ENCODE peak calls at places on chromosomes 4 and X, in ten cellular contexts. One of them, this sample, is unnamed.

GRCh38 chr4:79626102-79626501 is 218.1 kb upstream of the GK2 start:
- DNase-seq in A549: no peak
- DNase-seq in HT1080: no peak
- DNase-seq in kidney: no peak
- DNase-seq in hippocampal formation: no peak
- DNase-seq in effector memory CD4-positive, alpha-beta T cell: no peak
- DNase-seq in ELF-1: no peak
- DNase-seq in mesenteric fat pad: no peak
- DNase-seq in T-helper 1 cell: no peak
- DNase-seq in tibial nerve: no peak
- DNase-seq in this sample: no peak

GRCh38 chr4:165345663-165346417 is 18.4 kb downstream of the MSMO1 start:
- DNase-seq in A549: no peak
- DNase-seq in HT1080: no peak
- DNase-seq in kidney: no peak
- DNase-seq in hippocampal formation: no peak
- DNase-seq in effector memory CD4-positive, alpha-beta T cell: no peak
- DNase-seq in ELF-1: no peak
- DNase-seq in mesenteric fat pad: no peak
- DNase-seq in T-helper 1 cell: no peak
- DNase-seq in tibial nerve: no peak
- DNase-seq in this sample: no peak

GRCh38 chrX:134431894-134432293 is 28.1 kb upstream of the HPRT1 start:
- DNase-seq in A549: no peak
- DNase-seq in HT1080: peak
- DNase-seq in kidney: no peak
- DNase-seq in hippocampal formation: no peak
- DNase-seq in effector memory CD4-positive, alpha-beta T cell: no peak
- DNase-seq in ELF-1: no peak
- DNase-seq in mesenteric fat pad: no peak
- DNase-seq in T-helper 1 cell: no peak
- DNase-seq in tibial nerve: no peak
- DNase-seq in this sample: no peak

GRCh38 chr4:113665036-113665435 is 96.5 kb downstream of the CAMK2D start:
- DNase-seq in A549: no peak
- DNase-seq in HT1080: no peak
- DNase-seq in kidney: no peak
- DNase-seq in hippocampal formation: no peak
- DNase-seq in effector memory CD4-positive, alpha-beta T cell: no peak
- DNase-seq in ELF-1: no peak
- DNase-seq in mesenteric fat pad: no peak
- DNase-seq in T-helper 1 cell: no peak
- DNase-seq in tibial nerve: no peak
- DNase-seq in this sample: no peak

GRCh38 chr4:108244576-108244975 is 75.8 kb upstream of the LEF1 start:
- DNase-seq in A549: no peak
- DNase-seq in HT1080: no peak
- DNase-seq in kidney: no peak
- DNase-seq in hippocampal formation: no peak
- DNase-seq in effector memory CD4-positive, alpha-beta T cell: no peak
- DNase-seq in ELF-1: no peak
- DNase-seq in mesenteric fat pad: no peak
- DNase-seq in T-helper 1 cell: no peak
- DNase-seq in tibial nerve: no peak
- DNase-seq in this sample: no peak

GRCh38 chr4:52711834-52712171 is 39.4 kb downstream of the ERVMER34-1 start:
- DNase-seq in A549: no peak
- DNase-seq in HT1080: no peak
- DNase-seq in kidney: no peak
- DNase-seq in hippocampal formation: no peak
- DNase-seq in effector memory CD4-positive, alpha-beta T cell: no peak
- DNase-seq in ELF-1: no peak
- DNase-seq in mesenteric fat pad: no peak
- DNase-seq in T-helper 1 cell: no peak
- DNase-seq in tibial nerve: no peak
- DNase-seq in this sample: no peak

GRCh38 chr4:48439988-48440387 is 43.2 kb upstream of the SLC10A4 start:
- DNase-seq in A549: no peak
- DNase-seq in HT1080: no peak
- DNase-seq in kidney: no peak
- DNase-seq in hippocampal formation: peak
- DNase-seq in effector memory CD4-positive, alpha-beta T cell: no peak
- DNase-seq in ELF-1: no peak
- DNase-seq in mesenteric fat pad: no peak
- DNase-seq in T-helper 1 cell: no peak
- DNase-seq in tibial nerve: no peak
- DNase-seq in this sample: peak

GRCh38 chr4:143352052-143352451 is 15.4 kb downstream of the GAB1 start:
- DNase-seq in A549: no peak
- DNase-seq in HT1080: no peak
- DNase-seq in kidney: no peak
- DNase-seq in hippocampal formation: no peak
- DNase-seq in effector memory CD4-positive, alpha-beta T cell: no peak
- DNase-seq in ELF-1: no peak
- DNase-seq in mesenteric fat pad: no peak
- DNase-seq in T-helper 1 cell: no peak
- DNase-seq in tibial nerve: no peak
- DNase-seq in this sample: no peak

GRCh38 chrX:23365541-23365940 is 30.9 kb downstream of the PTCHD1 start:
- DNase-seq in A549: no peak
- DNase-seq in HT1080: no peak
- DNase-seq in kidney: no peak
- DNase-seq in hippocampal formation: no peak
- DNase-seq in effector memory CD4-positive, alpha-beta T cell: no peak
- DNase-seq in ELF-1: no peak
- DNase-seq in mesenteric fat pad: no peak
- DNase-seq in T-helper 1 cell: no peak
- DNase-seq in tibial nerve: no peak
- DNase-seq in this sample: no peak

GRCh38 chrX:48697182-48697727 is 721 bp downstream of the SUV39H1 start:
- DNase-seq in A549: peak
- DNase-seq in HT1080: no peak
- DNase-seq in kidney: no peak
- DNase-seq in hippocampal formation: no peak
- DNase-seq in effector memory CD4-positive, alpha-beta T cell: no peak
- DNase-seq in ELF-1: peak
- DNase-seq in mesenteric fat pad: peak
- DNase-seq in T-helper 1 cell: no peak
- DNase-seq in tibial nerve: no peak
- DNase-seq in this sample: no peak

GRCh38 chr4:170853422-170854021 is 763.8 kb upstream of the AADAT start:
- DNase-seq in A549: no peak
- DNase-seq in HT1080: peak
- DNase-seq in kidney: peak
- DNase-seq in hippocampal formation: no peak
- DNase-seq in effector memory CD4-positive, alpha-beta T cell: no peak
- DNase-seq in ELF-1: peak
- DNase-seq in mesenteric fat pad: no peak
- DNase-seq in T-helper 1 cell: no peak
- DNase-seq in tibial nerve: peak
- DNase-seq in this sample: peak

GRCh38 chr4:16225996-16226815 is at the start of gene TAPT1:
- DNase-seq in A549: peak
- DNase-seq in HT1080: no peak
- DNase-seq in kidney: peak
- DNase-seq in hippocampal formation: peak
- DNase-seq in effector memory CD4-positive, alpha-beta T cell: peak
- DNase-seq in ELF-1: peak
- DNase-seq in mesenteric fat pad: peak
- DNase-seq in T-helper 1 cell: peak
- DNase-seq in tibial nerve: peak
- DNase-seq in this sample: peak

GRCh38 chr4:45944000-45944399 is 179.9 kb downstream of the GABRG1 start:
- DNase-seq in A549: no peak
- DNase-seq in HT1080: no peak
- DNase-seq in kidney: no peak
- DNase-seq in hippocampal formation: no peak
- DNase-seq in effector memory CD4-positive, alpha-beta T cell: no peak
- DNase-seq in ELF-1: no peak
- DNase-seq in mesenteric fat pad: no peak
- DNase-seq in T-helper 1 cell: no peak
- DNase-seq in tibial nerve: no peak
- DNase-seq in this sample: no peak

GRCh38 chr4:112895785-112896184 is 153.7 kb upstream of the ANK2 start:
- DNase-seq in A549: no peak
- DNase-seq in HT1080: peak
- DNase-seq in kidney: no peak
- DNase-seq in hippocampal formation: peak
- DNase-seq in effector memory CD4-positive, alpha-beta T cell: no peak
- DNase-seq in ELF-1: peak
- DNase-seq in mesenteric fat pad: no peak
- DNase-seq in T-helper 1 cell: no peak
- DNase-seq in tibial nerve: no peak
- DNase-seq in this sample: peak

GRCh38 chr4:54539500-54540029 is 118.2 kb upstream of the KIT start:
- DNase-seq in A549: peak
- DNase-seq in HT1080: no peak
- DNase-seq in kidney: peak
- DNase-seq in hippocampal formation: peak
- DNase-seq in effector memory CD4-positive, alpha-beta T cell: no peak
- DNase-seq in ELF-1: peak
- DNase-seq in mesenteric fat pad: no peak
- DNase-seq in T-helper 1 cell: no peak
- DNase-seq in tibial nerve: peak
- DNase-seq in this sample: peak

GRCh38 chr4:54320826-54321320 is 91.8 kb downstream of the PDGFRA start:
- DNase-seq in A549: no peak
- DNase-seq in HT1080: no peak
- DNase-seq in kidney: no peak
- DNase-seq in hippocampal formation: no peak
- DNase-seq in effector memory CD4-positive, alpha-beta T cell: no peak
- DNase-seq in ELF-1: no peak
- DNase-seq in mesenteric fat pad: no peak
- DNase-seq in T-helper 1 cell: no peak
- DNase-seq in tibial nerve: no peak
- DNase-seq in this sample: no peak

GRCh38 chr4:139085141-139085540 is 69.6 kb downstream of the NOCT start:
- DNase-seq in A549: no peak
- DNase-seq in HT1080: no peak
- DNase-seq in kidney: no peak
- DNase-seq in hippocampal formation: no peak
- DNase-seq in effector memory CD4-positive, alpha-beta T cell: no peak
- DNase-seq in ELF-1: no peak
- DNase-seq in mesenteric fat pad: no peak
- DNase-seq in T-helper 1 cell: no peak
- DNase-seq in tibial nerve: no peak
- DNase-seq in this sample: no peak

GRCh38 chrX:110215411-110215810 is 102.5 kb downstream of the AMMECR1 start:
- DNase-seq in A549: no peak
- DNase-seq in HT1080: no peak
- DNase-seq in kidney: no peak
- DNase-seq in hippocampal formation: no peak
- DNase-seq in effector memory CD4-positive, alpha-beta T cell: no peak
- DNase-seq in ELF-1: no peak
- DNase-seq in mesenteric fat pad: no peak
- DNase-seq in T-helper 1 cell: no peak
- DNase-seq in tibial nerve: no peak
- DNase-seq in this sample: no peak

This sample was measured in midbrain.